ENCODE peak calls at places on chromosomes 2 and 18, in ten cellular contexts. Q is NCI-H774, H is HTR-8/SVneo, L is NB4, T is GM04503, P is T-helper 1 cell, F is Right ventricle myocardium superior, V is fibroblast of pulmonary artery, X is amygdala, G is EH. Y is an unnamed sample.
A peak's percentile ranks its signal among the peaks of the same experiment; 100 is the strongest.

GRCh38 chr2:119028327-119029174 is 86.6 kb downstream of the MARCO start:
- DNase-seq in L (peak; percentile 46), P (no peak), H (peak; percentile 24), Q (no peak), F (no peak), G (peak; percentile 34), T (no peak), V (peak; percentile 48), X (no peak), Y (no peak)

GRCh38 chr2:13260401-13260800 is 543.7 kb downstream of the TRIB2 start:
- DNase-seq in L (peak; percentile 11), T (no peak), H (no peak), F (no peak), P (no peak), G (no peak), X (no peak), Q (no peak), V (no peak), Y (no peak)

GRCh38 chr2:45793998-45794720 is 142.7 kb downstream of the PRKCE start:
- DNase-seq in Q (no peak), T (no peak), L (no peak), F (no peak), P (no peak), X (no peak), H (no peak), G (no peak), V (peak; percentile 76), Y (no peak)

GRCh38 chr2:121309801-121310200 is 24.8 kb upstream of the TFCP2L1 start:
- DNase-seq in Q (no peak), G (no peak), F (no peak), P (no peak), V (no peak), T (no peak), H (no peak), L (peak; percentile 45), X (no peak), Y (no peak)

GRCh38 chr2:128661955-128662564 is 343.4 kb upstream of the HS6ST1 start:
- DNase-seq in G (no peak), X (no peak), P (no peak), H (no peak), T (no peak), L (no peak), Q (no peak), V (no peak), F (no peak), Y (no peak)

GRCh38 chr18:10471574-10471973 is 17.1 kb downstream of the APCDD1 start:
- DNase-seq in H (no peak), Q (no peak), F (no peak), P (no peak), T (no peak), G (no peak), X (no peak), L (no peak), V (no peak), Y (no peak)

GRCh38 chr2:112725545-112726457 is 5.0 kb downstream of the NT5DC4 start:
- DNase-seq in X (no peak), Q (no peak), V (no peak), G (no peak), L (peak; percentile 52), T (no peak), P (no peak), F (no peak), H (no peak), Y (no peak)

GRCh38 chr18:49597556-49597955 is 35.7 kb downstream of the LIPG start:
- DNase-seq in Q (peak; percentile 38), P (no peak), T (no peak), X (no peak), L (no peak), F (no peak), V (peak; percentile 44), G (peak; percentile 38), H (no peak), Y (no peak)

GRCh38 chr2:52117299-52117698 is 1085.4 kb upstream of the NRXN1 start:
- DNase-seq in F (no peak), G (no peak), H (no peak), X (no peak), Q (no peak), L (no peak), V (peak; percentile 57), T (no peak), P (no peak), Y (no peak)

GRCh38 chr2:168849610-168850009 is 40.6 kb downstream of the SPC25 start:
- DNase-seq in P (no peak), T (no peak), G (peak; percentile 29), X (no peak), F (no peak), Q (no peak), V (peak; percentile 65), L (peak; percentile 19), H (peak; percentile 20), Y (no peak)

GRCh38 chr2:231521-232185 is 32.2 kb downstream of the SH3YL1 start:
- DNase-seq in G (no peak), Q (no peak), X (peak; percentile 52), T (no peak), V (no peak), H (no peak), F (no peak), L (no peak), P (no peak), Y (no peak)